ENCODE peak calls at places on chromosome 1, in seven cellular contexts. D, Q, G, H, C, U and I are unnamed samples.
A peak's percentile ranks its signal among the peaks of the same experiment; 100 is the strongest.

GRCh38 chr1:8165595-8166360 is 139.7 kb upstream of the ERRFI1 start:
- DNase-seq in U (no peak), D (no peak), C (no peak), G (no peak), H (no peak), Q (no peak), I (no peak)

GRCh38 chr1:1782399-1783221 is 4.3 kb upstream of the NADK start:
- DNase-seq in U (peak; percentile 22), C (peak; percentile 86), D (peak; percentile 37), G (no peak), H (peak; percentile 39), Q (peak; percentile 10), I (peak; percentile 48)

GRCh38 chr1:28439320-28439719 is 66.5 kb upstream of the RCC1 start:
- DNase-seq in D (peak; percentile 41), H (no peak), G (no peak), C (no peak), U (no peak), Q (no peak), I (no peak)

GRCh38 chr1:6464514-6464836 is 1.5 kb downstream of the TNFRSF25 start:
- DNase-seq in C (no peak), Q (no peak), G (no peak), D (no peak), H (no peak), U (no peak), I (no peak)

GRCh38 chr1:225855503-225856285 is 26.5 kb downstream of the TMEM63A start:
- DNase-seq in U (no peak), D (no peak), H (no peak), G (no peak), Q (no peak), C (no peak), I (no peak)

GRCh38 chr1:45880930-45881329 is 77.5 kb downstream of the MAST2 start:
- DNase-seq in Q (no peak), U (no peak), C (no peak), G (no peak), D (no peak), H (no peak), I (no peak)

GRCh38 chr1:247087256-247087655 is 8.6 kb upstream of the ZNF670 start:
- DNase-seq in H (no peak), D (no peak), U (no peak), G (no peak), C (no peak), Q (no peak), I (no peak)

GRCh38 chr1:151867785-151868403 is 14.4 kb upstream of the THEM5 start:
- DNase-seq in Q (no peak), H (no peak), U (no peak), G (no peak), C (no peak), D (peak; percentile 77), I (no peak)

GRCh38 chr1:153402226-153402625 is 11.4 kb upstream of the S100A8 start:
- DNase-seq in D (no peak), G (no peak), H (no peak), C (no peak), Q (no peak), U (no peak), I (no peak)

GRCh38 chr1:169238506-169238905 is 129.1 kb downstream of the NME7 start:
- DNase-seq in C (no peak), D (peak; percentile 46), G (no peak), H (no peak), Q (no peak), U (no peak), I (no peak)

GRCh38 chr1:229027622-229028182 is 243.2 kb upstream of the RAB4A start:
- DNase-seq in G (no peak), U (no peak), H (peak; percentile 41), D (peak; percentile 18), Q (no peak), C (no peak), I (peak; percentile 50)

GRCh38 chr1:201346337-201346939 is 31.0 kb downstream of the TNNT2 start:
- DNase-seq in G (no peak), U (peak; percentile 26), Q (no peak), D (peak; percentile 70), H (peak; percentile 36), C (peak; percentile 27), I (no peak)

GRCh38 chr1:242239394-242239793 is 240.5 kb upstream of the MAP1LC3C start:
- DNase-seq in D (no peak), Q (no peak), C (no peak), H (no peak), U (no peak), G (no peak), I (no peak)

GRCh38 chr1:222413436-222413835 is 134.5 kb downstream of the HHIPL2 start:
- DNase-seq in Q (no peak), D (peak; percentile 49), G (no peak), U (no peak), H (no peak), C (no peak), I (no peak)